ENCODE peak calls at places on chromosomes 16 and 17, in nine cellular contexts. I is HFFc6, Q is astrocyte of the spinal cord, T is HFF-Myc, B is WERI-Rb-1, E is fibroblast of pulmonary artery, G is ascending aorta, H is glutamatergic neuron, X is BJ. S is an unnamed sample.

GRCh38 chr16:12059216-12059769 is 82.8 kb downstream of the SNX29 start:
- DNase-seq in I (no peak), T (no peak), Q (no peak), G (no peak), E (no peak), X (no peak), H (no peak), B (no peak), S (no peak)

GRCh38 chr16:14283786-14284185 is 212.7 kb downstream of the MRTFB start:
- DNase-seq in X (no peak), Q (no peak), B (no peak), T (no peak), G (no peak), I (no peak), E (no peak), H (no peak), S (no peak)

GRCh38 chr16:9602201-9602600 is 510.8 kb downstream of the HAPSTR1 start:
- DNase-seq in X (no peak), Q (no peak), G (no peak), H (no peak), B (no peak), E (no peak), T (no peak), I (no peak), S (no peak)

GRCh38 chr17:60525347-60525623 is 757 bp downstream of the APPBP2 start:
- DNase-seq in B (no peak), H (no peak), X (no peak), I (no peak), T (no peak), E (peak), Q (peak), G (no peak), S (no peak)

GRCh38 chr17:39702901-39703893 is 3.3 kb downstream of the ERBB2 start:
- DNase-seq in E (no peak), Q (no peak), X (no peak), T (no peak), I (no peak), H (no peak), B (no peak), G (no peak), S (no peak)

GRCh38 chr16:89525146-89525913 is 17.1 kb downstream of the SPG7 start:
- DNase-seq in X (no peak), T (no peak), B (no peak), G (no peak), I (no peak), Q (no peak), H (no peak), E (no peak), S (no peak)

GRCh38 chr16:88558457-88559442 is 11.5 kb upstream of the ZC3H18 start:
- DNase-seq in X (no peak), Q (peak), H (peak), E (peak), B (peak), I (peak), G (no peak), T (no peak), S (no peak)

GRCh38 chr17:5667871-5668270 is 83.6 kb upstream of the NLRP1 start:
- DNase-seq in B (peak), G (no peak), X (no peak), I (no peak), H (no peak), T (no peak), E (no peak), Q (no peak), S (no peak)

GRCh38 chr16:11402051-11402744 is 56.9 kb downstream of the RMI2 start:
- DNase-seq in G (no peak), E (no peak), Q (no peak), H (peak), X (no peak), B (no peak), I (no peak), T (no peak), S (no peak)

GRCh38 chr17:43468746-43469544 is 14.8 kb upstream of the DHX8 start:
- DNase-seq in T (peak), I (peak), X (peak), G (no peak), H (no peak), B (peak), Q (peak), E (peak), S (peak)

GRCh38 chr17:36846410-36847292 is 90.6 kb upstream of the LHX1 start:
- DNase-seq in I (no peak), Q (no peak), B (no peak), G (no peak), E (no peak), H (no peak), X (no peak), T (no peak), S (no peak)

GRCh38 chr17:6627019-6627418 is 13.5 kb downstream of the KIAA0753 start:
- DNase-seq in T (no peak), G (no peak), X (no peak), H (no peak), Q (peak), I (peak), E (peak), B (no peak), S (no peak)

GRCh38 chr17:63751806-63752205 is 10.2 kb upstream of the STRADA start:
- DNase-seq in H (no peak), B (no peak), Q (no peak), E (no peak), T (no peak), G (no peak), I (no peak), X (no peak), S (no peak)

GRCh38 chr16:64225696-64226095 is 896.2 kb downstream of the CDH11 start:
- DNase-seq in X (no peak), G (no peak), B (no peak), I (no peak), H (no peak), Q (no peak), E (no peak), T (no peak), S (no peak)

GRCh38 chr17:28086519-28086918 is 44.0 kb downstream of the NLK start:
- DNase-seq in B (no peak), T (no peak), G (no peak), Q (peak), E (peak), I (peak), H (no peak), X (no peak), S (no peak)

GRCh38 chr16:2715519-2715918 is 4.5 kb downstream of the PRSS27 start:
- DNase-seq in E (peak), I (no peak), X (no peak), B (no peak), T (no peak), Q (peak), G (no peak), H (no peak), S (no peak)

GRCh38 chr16:70553175-70553574 is 29.6 kb downstream of the SF3B3 start:
- DNase-seq in E (peak), Q (peak), G (no peak), H (no peak), I (peak), B (no peak), T (no peak), X (no peak), S (no peak)

GRCh38 chr17:60231691-60232090 is 81.9 kb downstream of the CA4 start:
- DNase-seq in T (no peak), B (no peak), H (no peak), X (no peak), I (peak), Q (peak), E (peak), G (no peak), S (no peak)

GRCh38 chr16:85626191-85626951 is 13.2 kb downstream of the GSE1 start:
- DNase-seq in H (peak), T (no peak), B (peak), E (no peak), X (no peak), I (no peak), G (no peak), Q (no peak), S (no peak)

GRCh38 chr16:74603848-74604247 is 3.1 kb downstream of the GLG1 start:
- DNase-seq in H (no peak), B (no peak), G (no peak), X (no peak), T (no peak), E (peak), Q (peak), I (no peak), S (no peak)

GRCh38 chr17:76529643-76530488 is 7.6 kb downstream of the CYGB start:
- DNase-seq in G (peak), E (peak), X (no peak), Q (peak), B (peak), I (peak), H (peak), T (peak), S (no peak)

GRCh38 chr17:38324141-38324540 is 19.6 kb downstream of the GPR179 start:
- DNase-seq in G (no peak), E (no peak), X (no peak), I (no peak), Q (no peak), B (no peak), H (no peak), T (peak), S (no peak)

GRCh38 chr17:66076546-66077190 is 115.3 kb downstream of the CEP112 start:
- DNase-seq in E (no peak), I (no peak), Q (no peak), H (no peak), B (no peak), T (no peak), G (no peak), X (no peak), S (no peak)

GRCh38 chr16:78300469-78300868 is 201.0 kb downstream of the WWOX start:
- DNase-seq in Q (no peak), G (no peak), B (no peak), T (no peak), X (no peak), E (no peak), H (no peak), I (no peak), S (no peak)

GRCh38 chr17:63549289-63549945 is 860 bp upstream of the DCAF7 start:
- DNase-seq in X (no peak), E (no peak), H (no peak), B (no peak), T (no peak), Q (no peak), I (no peak), G (no peak), S (no peak)

GRCh38 chr16:89120281-89120680 is 26.6 kb downstream of the ACSF3 start:
- DNase-seq in T (no peak), G (no peak), B (no peak), H (peak), X (no peak), I (no peak), Q (no peak), E (no peak), S (no peak)

GRCh38 chr17:5832886-5833285 is 237.3 kb upstream of the WSCD1 start:
- DNase-seq in T (peak), Q (peak), X (peak), B (no peak), I (peak), H (no peak), G (no peak), E (peak), S (peak)

GRCh38 chr17:78735832-78736525 is 46.1 kb downstream of the CYTH1 start:
- DNase-seq in H (no peak), B (no peak), E (peak), G (no peak), T (no peak), Q (no peak), I (no peak), X (no peak), S (no peak)

GRCh38 chr17:28740406-28741357 is 3.1 kb upstream of the TRAF4 start:
- DNase-seq in H (no peak), G (no peak), I (no peak), T (no peak), Q (no peak), X (no peak), E (no peak), B (no peak), S (no peak)

DNA sequence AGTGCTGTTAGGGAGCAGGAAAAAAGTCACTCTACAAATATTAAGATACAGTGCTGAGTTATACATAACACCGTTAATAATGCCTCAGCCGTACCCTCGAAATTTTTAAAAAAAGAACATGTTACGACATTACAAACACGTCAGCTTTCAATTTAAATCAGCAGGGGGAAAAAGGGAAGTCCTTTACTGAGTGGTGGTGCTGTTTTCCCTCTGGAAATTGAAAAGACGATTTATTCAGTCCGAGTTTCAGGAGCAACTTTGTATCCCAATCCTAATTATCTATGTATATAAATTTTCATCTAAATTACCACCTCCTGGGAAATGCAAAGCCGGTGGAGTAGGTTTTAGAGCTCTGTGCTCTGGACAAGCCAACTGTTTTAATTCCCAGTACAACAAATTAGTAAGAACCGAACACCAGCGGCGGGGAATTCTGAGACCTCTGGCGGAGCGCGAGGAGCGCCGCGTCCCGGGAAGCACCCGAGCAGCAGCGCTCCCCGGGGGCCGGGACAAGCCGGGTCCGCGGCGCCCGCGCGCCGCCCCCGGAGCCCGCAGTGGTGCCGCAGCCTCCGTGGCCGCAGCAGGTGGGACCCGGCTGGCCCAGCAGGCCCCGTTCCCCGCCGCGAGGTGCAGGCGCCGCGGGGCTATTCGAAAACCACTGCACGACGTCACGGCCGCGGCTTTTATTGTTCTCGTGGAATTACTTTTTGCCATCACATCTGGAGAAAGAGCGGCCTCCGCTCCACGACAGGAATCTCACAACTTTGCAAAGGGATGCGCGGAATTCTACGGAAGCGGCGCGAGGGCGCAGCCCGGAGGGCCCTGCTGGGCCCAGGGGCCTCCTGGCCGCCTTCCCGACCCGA is 1.0 kb downstream of the NETO2 start:
- DNase-seq in X (no peak), H (peak), G (no peak), B (peak), Q (peak), T (no peak), E (peak), I (peak), S (no peak)
- TF ChIP-seq CTCF in X (no peak), H (no peak), G (no peak), B (no peak), Q (no peak), T (no peak), E (no peak), I (no peak), S (no peak)

GRCh38 chr17:73838815-73839214 is 194.6 kb upstream of the SDK2 start:
- DNase-seq in H (peak), E (no peak), X (no peak), I (no peak), Q (no peak), B (no peak), T (no peak), G (no peak), S (no peak)

GRCh38 chr17:73835605-73836004 is 191.4 kb upstream of the SDK2 start:
- DNase-seq in X (no peak), I (no peak), H (no peak), Q (no peak), B (no peak), G (no peak), E (no peak), T (no peak), S (no peak)

GRCh38 chr17:73840829-73841228 is 196.6 kb upstream of the SDK2 start:
- DNase-seq in I (no peak), H (no peak), G (no peak), B (no peak), X (no peak), T (no peak), Q (no peak), E (no peak), S (no peak)

GRCh38 chr17:73841431-73842060 is 197.3 kb upstream of the SDK2 start:
- DNase-seq in B (peak), G (no peak), T (no peak), E (no peak), X (no peak), Q (no peak), I (no peak), H (no peak), S (no peak)
- TF ChIP-seq CTCF in B (peak), G (peak), T (peak), E (peak), X (no peak), Q (peak), I (no peak), H (no peak), S (peak)

GRCh38 chr16:50007744-50008143 is 17.3 kb upstream of the CNEP1R1 start:
- DNase-seq in G (no peak), E (no peak), T (no peak), B (no peak), X (no peak), I (no peak), Q (no peak), H (no peak), S (no peak)

GRCh38 chr16:50011707-50012106 is 13.3 kb upstream of the CNEP1R1 start:
- DNase-seq in B (no peak), G (no peak), T (no peak), I (no peak), Q (no peak), H (no peak), X (no peak), E (peak), S (no peak)

GRCh38 chr16:50010212-50010611 is 14.8 kb upstream of the CNEP1R1 start:
- DNase-seq in Q (no peak), X (no peak), T (no peak), E (no peak), G (no peak), B (no peak), I (no peak), H (no peak), S (no peak)

GRCh38 chr16:50015631-50016030 is 9.4 kb upstream of the CNEP1R1 start:
- DNase-seq in H (no peak), X (no peak), B (no peak), E (no peak), T (no peak), G (no peak), Q (no peak), I (no peak), S (no peak)

DNA sequence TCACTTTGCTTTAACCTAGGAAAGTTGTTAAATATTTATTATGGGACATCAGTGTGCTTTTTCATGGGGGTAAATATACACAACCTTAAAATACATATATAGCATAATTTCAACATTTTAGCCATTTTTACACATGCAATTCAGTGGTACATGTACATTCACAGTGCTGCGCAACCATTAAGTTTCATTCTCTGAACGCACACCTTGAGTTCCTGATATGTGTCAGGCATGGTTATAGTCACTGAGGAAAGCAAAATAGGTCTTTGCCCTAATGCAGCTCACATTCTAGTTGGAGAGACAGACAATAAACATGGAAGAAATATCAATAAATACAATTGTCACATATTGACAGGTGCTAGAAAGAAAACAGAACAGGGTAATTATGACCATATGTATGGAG is 12.8 kb upstream of the CNEP1R1 start:
- DNase-seq in Q (no peak), B (no peak), X (no peak), T (no peak), I (no peak), H (no peak), G (no peak), E (no peak), S (no peak)
- TF ChIP-seq CTCF in Q (no peak), B (no peak), X (no peak), T (no peak), I (no peak), H (no peak), G (no peak), E (no peak), S (no peak)

GRCh38 chr17:46023783-46024388 is 24.8 kb downstream of the STH start:
- DNase-seq in I (no peak), B (no peak), H (no peak), Q (no peak), G (no peak), T (no peak), E (no peak), X (no peak), S (no peak)
- TF ChIP-seq CTCF in I (no peak), B (no peak), H (no peak), Q (no peak), G (no peak), T (no peak), E (no peak), X (no peak), S (no peak)

DNA sequence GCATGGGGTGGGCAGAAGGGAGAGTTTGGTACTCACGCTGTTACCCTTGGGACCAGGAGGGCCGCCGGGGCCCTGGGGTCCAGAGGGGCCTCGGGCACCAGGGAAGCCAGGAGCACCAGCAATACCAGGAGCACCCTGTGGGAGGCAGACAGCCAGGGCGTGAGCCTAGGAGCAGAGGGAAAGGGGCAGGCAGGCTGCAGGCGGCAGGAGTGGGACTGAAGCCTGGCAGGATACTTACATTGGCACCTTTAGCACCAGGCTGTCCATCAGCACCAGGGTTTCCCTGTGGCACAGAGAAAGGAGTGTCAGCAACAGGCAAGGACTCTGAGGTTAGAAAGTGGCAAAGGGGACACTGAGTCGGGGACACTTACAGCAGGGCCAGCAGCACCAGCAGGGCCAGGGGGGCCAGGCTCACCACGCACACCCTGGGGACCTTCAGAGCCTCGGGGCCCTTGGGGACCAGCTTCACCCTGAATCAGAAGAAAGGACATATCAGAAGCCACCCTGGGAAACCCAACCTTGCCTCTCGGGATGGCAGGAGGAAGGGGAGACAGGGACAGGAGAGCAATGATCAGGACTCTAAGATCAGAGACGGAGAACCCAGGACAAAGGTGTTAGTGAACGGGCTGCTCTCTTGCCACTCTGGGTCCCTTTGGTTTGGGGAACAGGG is 6.1 kb downstream of the COL1A1 start:
- DNase-seq in B (no peak), Q (peak), E (no peak), G (no peak), X (no peak), I (peak), H (no peak), T (no peak), S (no peak)
- TF ChIP-seq CTCF in B (peak), Q (peak), E (peak), G (peak), X (peak), I (peak), H (no peak), T (peak), S (peak)

GRCh38 chr17:74780443-74781238 is 4.5 kb upstream of the NAT9 start:
- DNase-seq in T (no peak), Q (peak), X (no peak), B (peak), G (no peak), I (peak), E (no peak), H (no peak), S (no peak)
- TF ChIP-seq CTCF in T (peak), Q (peak), X (peak), B (peak), G (no peak), I (peak), E (peak), H (no peak), S (no peak)

GRCh38 chr17:33686171-33686570 is 393.1 kb upstream of the ASIC2 start:
- DNase-seq in T (no peak), H (peak), Q (no peak), B (peak), E (no peak), I (no peak), X (no peak), G (no peak), S (no peak)
- TF ChIP-seq CTCF in T (peak), H (peak), Q (peak), B (peak), E (peak), I (peak), X (peak), G (no peak), S (peak)

GRCh38 chr16:29673501-29673900 is 5.5 kb upstream of the QPRT start:
- DNase-seq in E (no peak), I (no peak), H (no peak), T (no peak), Q (no peak), B (no peak), X (no peak), G (no peak), S (no peak)
- TF ChIP-seq CTCF in E (no peak), I (no peak), H (no peak), T (no peak), Q (no peak), B (no peak), X (no peak), G (no peak), S (no peak)

S was measured in AG09319.